ENCODE peak calls at places on chromosomes 16 and 17, in eight cellular contexts. P, S, D, N, C, Q, J and T are unnamed samples.

GRCh38 chr17:57662644-57663308 is 82.3 kb downstream of the CCDC182 start:
- DNase-seq in D (peak), C (peak), N (peak), J (peak), P (peak), S (peak), Q (no peak), T (peak)

GRCh38 chr17:40265337-40265736 is 22.3 kb upstream of the CDC6 start:
- DNase-seq in C (no peak), J (no peak), S (no peak), Q (no peak), D (no peak), P (no peak), N (no peak), T (no peak)

GRCh38 chr17:75019710-75020109 is 7.2 kb downstream of the MRPL58 start:
- DNase-seq in D (no peak), N (no peak), P (no peak), C (no peak), J (no peak), Q (no peak), S (no peak), T (no peak)

GRCh38 chr17:48722201-48722907 is at the start of gene PRAC1:
- DNase-seq in S (no peak), N (no peak), D (no peak), J (no peak), Q (no peak), C (no peak), P (peak), T (no peak)

GRCh38 chr16:30113031-30113710 is at the start of gene GDPD3:
- DNase-seq in C (peak), P (peak), S (peak), D (no peak), N (no peak), J (no peak), Q (no peak), T (no peak)

GRCh38 chr16:83023640-83024039 is 396.9 kb downstream of the CDH13 start:
- DNase-seq in J (no peak), P (no peak), D (no peak), Q (no peak), N (no peak), C (no peak), S (no peak), T (no peak)

GRCh38 chr16:8852534-8852933 is 16.3 kb downstream of the CARHSP1 start:
- DNase-seq in N (no peak), P (no peak), Q (no peak), S (peak), C (peak), J (no peak), D (no peak), T (no peak)

GRCh38 chr17:55093358-55093757 is 124.8 kb downstream of the STXBP4 start:
- DNase-seq in D (no peak), S (no peak), J (no peak), C (no peak), N (no peak), P (no peak), Q (no peak), T (no peak)

GRCh38 chr16:16025214-16025968 is 76.0 kb downstream of the ABCC1 start:
- DNase-seq in Q (no peak), P (peak), J (no peak), C (peak), S (peak), D (no peak), N (no peak), T (peak)

GRCh38 chr17:48074322-48075054 is 26.3 kb downstream of the NFE2L1 start:
- DNase-seq in N (peak), P (peak), D (peak), Q (peak), C (peak), S (peak), J (no peak), T (peak)

GRCh38 chr17:17356931-17357270 is 53.7 kb downstream of the NT5M start:
- DNase-seq in C (no peak), P (no peak), S (no peak), N (peak), Q (no peak), D (no peak), J (no peak), T (no peak)

GRCh38 chr17:39339272-39339671 is 62.2 kb downstream of the FBXL20 start:
- DNase-seq in P (no peak), J (no peak), D (no peak), Q (no peak), S (no peak), N (no peak), C (no peak), T (no peak)

GRCh38 chr16:51374346-51374745 is 223.3 kb upstream of the SALL1 start:
- DNase-seq in C (peak), Q (no peak), P (no peak), S (peak), J (no peak), D (no peak), N (no peak), T (peak)

GRCh38 chr16:4372578-4373355 is 1.1 kb downstream of the VASN start:
- DNase-seq in S (no peak), P (peak), Q (no peak), C (peak), J (no peak), N (peak), D (no peak), T (no peak)

GRCh38 chr17:57415737-57416354 is 159.5 kb downstream of the MSI2 start:
- DNase-seq in C (no peak), Q (no peak), S (no peak), D (no peak), P (no peak), J (no peak), N (no peak), T (no peak)

GRCh38 chr16:2702871-2703745 is 16.9 kb downstream of the PRSS27 start:
- DNase-seq in J (no peak), S (no peak), P (no peak), N (no peak), Q (no peak), D (no peak), C (no peak), T (no peak)

GRCh38 chr16:58723109-58723508 is 11.0 kb downstream of the GOT2 start:
- DNase-seq in J (no peak), S (no peak), D (no peak), Q (no peak), N (no peak), C (no peak), P (no peak), T (no peak)

GRCh38 chr16:53080345-53081031 is 25.7 kb downstream of the CHD9 start:
- DNase-seq in S (peak), J (peak), C (peak), Q (no peak), D (no peak), N (peak), P (no peak), T (peak)

GRCh38 chr16:64870859-64871258 is 251.0 kb downstream of the CDH11 start:
- DNase-seq in D (no peak), P (no peak), N (peak), J (no peak), Q (no peak), S (no peak), C (no peak), T (no peak)

GRCh38 chr17:41777579-41778188 is 8.8 kb downstream of the JUP start:
- DNase-seq in C (peak), S (peak), P (no peak), J (no peak), N (peak), Q (no peak), D (no peak), T (peak)

GRCh38 chr16:57728336-57729181 is 7.0 kb upstream of the KATNB1 start:
- DNase-seq in D (no peak), J (no peak), N (no peak), P (no peak), S (no peak), C (no peak), Q (no peak), T (no peak)

GRCh38 chr17:9817086-9817485 is 4.8 kb downstream of the GSG1L2 start:
- DNase-seq in S (peak), N (peak), Q (no peak), C (peak), J (no peak), P (no peak), D (peak), T (peak)

GRCh38 chr17:81162491-81162890 is 2.8 kb upstream of the PVALEF start:
- DNase-seq in P (no peak), Q (no peak), D (no peak), S (no peak), N (no peak), J (no peak), C (no peak), T (no peak)

GRCh38 chr17:17406225-17406624 is 70.6 kb upstream of the MED9 start:
- DNase-seq in S (no peak), C (no peak), D (no peak), P (no peak), Q (no peak), J (no peak), N (no peak), T (no peak)

GRCh38 chr17:33241390-33241789 is 51.7 kb downstream of the ASIC2 start:
- DNase-seq in C (peak), J (no peak), S (no peak), N (peak), D (no peak), Q (no peak), P (no peak), T (no peak)

GRCh38 chr16:81597079-81597658 is 152.6 kb downstream of the CMIP start:
- DNase-seq in S (no peak), Q (no peak), J (no peak), N (no peak), C (no peak), D (no peak), P (no peak), T (no peak)

GRCh38 chr16:12519986-12520385 is 283.7 kb downstream of the CPPED1 start:
- DNase-seq in J (no peak), S (no peak), C (no peak), Q (no peak), P (no peak), D (no peak), N (no peak), T (no peak)

GRCh38 chr16:28569011-28569410 is 15.3 kb downstream of the SGF29 start:
- DNase-seq in P (no peak), Q (no peak), C (peak), J (no peak), D (no peak), N (no peak), S (no peak), T (peak)

GRCh38 chr17:76747716-76748360 is 9.9 kb downstream of the MFSD11 start:
- DNase-seq in Q (no peak), N (no peak), P (no peak), S (no peak), D (no peak), J (no peak), C (no peak), T (no peak)

GRCh38 chr17:83109793-83110645 is 30.6 kb downstream of the METRNL start:
- DNase-seq in N (peak), Q (no peak), S (peak), C (peak), J (peak), D (peak), P (no peak), T (peak)

GRCh38 chr17:58059141-58059540 is 24.1 kb upstream of the DYNLL2 start:
- DNase-seq in S (no peak), J (no peak), P (no peak), N (no peak), C (no peak), Q (no peak), D (no peak), T (no peak)

GRCh38 chr17:29625037-29625750 is 2.5 kb upstream of the CORO6 start:
- DNase-seq in S (no peak), P (peak), J (no peak), Q (no peak), N (peak), D (peak), C (peak), T (peak)

DNA sequence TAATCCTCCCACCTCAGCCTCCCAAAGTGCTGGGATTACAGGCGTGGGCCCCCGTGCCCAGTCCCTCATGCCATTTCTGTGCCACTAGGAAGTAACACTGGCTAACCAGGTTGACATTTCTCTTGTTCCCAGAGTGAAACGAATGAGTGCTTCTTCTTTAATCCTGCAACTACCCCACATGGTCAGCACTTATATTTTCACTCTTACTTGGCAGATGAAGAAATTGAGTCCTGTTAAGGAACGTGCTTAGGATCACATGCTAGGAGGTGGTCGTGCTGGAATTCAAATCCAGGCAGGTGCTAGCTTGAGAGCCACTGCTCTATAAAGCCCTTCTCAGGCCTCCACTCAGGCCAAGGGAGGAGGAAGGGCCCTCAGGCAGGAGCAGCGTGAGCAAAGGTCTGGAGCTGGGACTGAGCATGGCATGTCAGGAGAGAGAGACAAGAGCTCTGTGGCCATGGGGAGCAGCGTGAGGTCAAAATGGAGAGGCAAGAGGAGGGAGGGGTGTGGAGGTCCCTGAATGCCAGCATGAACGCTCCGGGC is 18.5 kb upstream of the RMI2 start:
- DNase-seq in Q (no peak), S (no peak), P (no peak), D (no peak), C (no peak), J (no peak), N (no peak), T (no peak)
- H3K27ac ChIP-seq in Q (peak), S (no peak), P (no peak), D (no peak), C (no peak), J (no peak), N (no peak), T (no peak)

GRCh38 chr17:31310877-31311276 is 3.0 kb downstream of the EVI2B start:
- DNase-seq in J (no peak), P (no peak), Q (peak), S (no peak), C (no peak), N (no peak), D (no peak), T (no peak)
- H3K9ac ChIP-seq in J (no peak), P (no peak), Q (peak), S (no peak), C (no peak), N (no peak), D (no peak), T (no peak)

DNA sequence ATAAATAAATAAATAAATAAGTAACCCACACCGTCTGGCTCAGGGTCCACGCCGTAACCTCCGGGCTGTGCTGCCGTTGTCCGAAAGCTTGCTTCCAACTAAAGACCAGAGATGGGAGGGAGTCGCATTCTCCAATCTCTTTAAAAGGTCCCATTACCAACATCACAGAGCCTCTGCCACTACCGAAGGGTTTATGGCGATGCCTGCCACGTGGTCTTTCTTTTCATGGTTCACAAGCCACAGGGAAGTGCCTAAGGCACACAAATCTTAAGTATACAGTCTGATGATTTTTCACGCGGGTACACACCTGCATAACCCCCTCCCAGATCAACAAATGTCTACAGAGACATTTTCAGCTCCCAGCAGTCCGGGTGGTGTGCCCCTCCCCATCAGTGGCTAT is 1.4 kb downstream of the COTL1 start:
- DNase-seq in C (peak), D (no peak), P (no peak), S (no peak), N (no peak), J (no peak), Q (no peak), T (no peak)
- H3K27ac ChIP-seq in C (peak), D (no peak), P (no peak), S (no peak), N (no peak), J (peak), Q (no peak), T (peak)

DNA sequence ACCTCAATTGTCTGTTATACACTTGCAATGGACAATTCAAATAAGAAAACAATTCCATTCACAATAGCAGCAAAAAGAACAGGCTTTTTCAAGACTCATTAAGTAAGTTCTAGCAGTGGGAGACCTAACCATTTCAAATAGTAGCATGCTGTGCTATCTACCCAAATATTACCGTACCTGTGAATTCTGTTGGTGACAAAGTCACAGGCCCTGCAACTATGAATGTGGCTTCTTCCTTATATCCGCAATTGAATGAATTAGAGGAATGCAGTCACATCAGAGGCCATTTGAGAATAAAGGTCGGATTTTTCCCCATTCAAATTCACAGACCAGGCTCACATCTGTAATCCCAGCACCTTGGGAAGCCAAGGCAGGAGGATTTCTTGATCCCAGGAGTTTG is 800 bp upstream of the NME4 start:
- DNase-seq in J (no peak), S (no peak), N (no peak), D (no peak), C (no peak), Q (no peak), P (peak), T (no peak)
- H3K9ac ChIP-seq in J (no peak), S (no peak), N (peak), D (peak), C (peak), Q (peak), P (no peak), T (no peak)

GRCh38 chr17:37671028-37671812 is 28.0 kb upstream of the DDX52 start:
- DNase-seq in C (no peak), P (no peak), N (no peak), Q (no peak), J (no peak), D (no peak), S (no peak), T (no peak)

GRCh38 chr17:37662358-37662757 is 19.1 kb upstream of the DDX52 start:
- DNase-seq in C (no peak), P (peak), S (no peak), D (no peak), N (no peak), Q (no peak), J (no peak), T (no peak)

GRCh38 chr17:37671813-37672544 is 28.7 kb upstream of the DDX52 start:
- DNase-seq in P (no peak), Q (no peak), N (no peak), D (no peak), S (peak), C (peak), J (peak), T (peak)

GRCh38 chr17:37664214-37664613 is 21.0 kb upstream of the DDX52 start:
- DNase-seq in C (no peak), P (no peak), Q (no peak), S (no peak), N (no peak), D (no peak), J (no peak), T (no peak)

DNA sequence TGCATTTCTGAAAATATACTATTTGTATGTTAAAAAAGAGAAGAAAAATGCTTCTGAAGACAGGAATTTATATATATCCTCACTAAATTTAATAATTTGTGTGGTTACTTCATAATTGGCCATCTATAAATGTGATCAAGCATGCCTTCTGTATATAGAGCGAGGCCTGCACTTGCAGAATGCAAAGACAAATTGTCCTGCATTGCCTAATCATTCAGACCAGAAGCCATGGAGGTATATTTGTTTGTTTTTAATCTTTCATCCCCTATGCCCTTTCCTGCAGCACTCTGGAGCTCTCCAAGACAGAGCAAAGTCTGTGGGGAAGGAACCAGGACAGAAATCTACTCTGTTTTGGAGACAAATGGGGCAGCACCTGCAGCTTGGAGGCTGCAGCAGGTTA is 23.8 kb upstream of the DDX52 start:
- DNase-seq in J (no peak), D (no peak), Q (no peak), S (no peak), C (no peak), N (no peak), P (no peak), T (no peak)
- H3K27ac ChIP-seq in J (no peak), D (no peak), Q (no peak), S (no peak), C (no peak), N (no peak), P (no peak), T (no peak)

GRCh38 chr17:43210576-43210975 is 1.1 kb upstream of the TMEM106A start:
- DNase-seq in S (no peak), C (no peak), N (no peak), D (no peak), Q (no peak), J (no peak), P (no peak), T (no peak)

GRCh38 chr17:43212641-43213490 is 1.2 kb downstream of the TMEM106A start:
- DNase-seq in P (no peak), D (no peak), C (peak), J (no peak), S (no peak), Q (no peak), N (no peak), T (peak)

GRCh38 chr17:43213545-43213944 is 1.9 kb downstream of the TMEM106A start:
- DNase-seq in P (no peak), C (peak), Q (no peak), J (no peak), S (no peak), N (no peak), D (no peak), T (no peak)

GRCh38 chr17:43211123-43211479 is 574 bp upstream of the TMEM106A start:
- DNase-seq in Q (no peak), S (no peak), J (no peak), N (no peak), C (peak), P (no peak), D (no peak), T (no peak)

DNA sequence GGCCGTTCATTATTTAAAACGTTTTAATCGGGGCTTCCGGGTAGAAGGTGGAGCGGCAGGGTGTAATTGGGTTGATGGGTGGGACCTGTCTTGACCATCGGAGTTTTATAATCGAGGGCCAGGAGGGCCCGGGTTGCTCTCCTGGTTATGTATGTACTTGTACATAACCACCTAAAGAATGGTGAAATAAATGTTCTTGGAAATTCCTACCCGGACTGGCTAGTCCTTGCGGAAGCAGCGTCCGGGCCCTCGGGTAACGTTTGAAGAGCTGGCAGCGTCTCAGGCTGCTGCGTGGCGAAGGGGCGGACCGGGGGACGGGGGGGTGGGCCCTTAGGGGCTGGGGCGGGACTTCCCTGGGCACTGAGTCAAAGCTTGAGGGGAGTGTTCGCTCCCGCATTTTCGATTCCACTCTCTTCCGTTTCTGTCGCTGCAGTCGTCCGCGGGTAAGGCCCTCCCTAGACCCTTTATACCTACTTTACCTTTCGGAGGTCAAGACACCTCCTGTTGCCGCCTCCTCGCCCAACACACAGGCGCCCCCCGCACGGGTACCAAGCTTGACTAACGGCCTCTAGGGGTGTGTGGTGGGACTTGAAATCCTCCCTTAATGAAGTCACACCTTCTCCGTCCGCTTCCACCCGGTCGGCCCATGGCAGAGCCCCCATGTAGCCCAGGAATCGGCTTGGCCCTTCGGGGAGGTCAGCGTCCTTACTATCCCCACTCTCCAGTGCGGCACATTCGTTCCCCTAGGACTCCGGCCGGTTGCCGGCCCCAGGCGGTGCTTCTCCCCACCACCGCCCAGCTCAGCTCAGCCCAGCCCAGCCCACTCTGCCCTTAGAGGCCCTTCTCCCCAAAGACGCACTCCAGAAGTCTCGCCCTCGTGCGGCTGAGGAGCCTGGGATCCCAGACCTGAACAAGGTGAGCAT is at the start of gene TMEM106A:
- DNase-seq in P (peak), C (peak), D (peak), S (peak), Q (peak), J (peak), N (no peak), T (peak)
- H3K9ac ChIP-seq in P (no peak), C (peak), D (peak), S (peak), Q (peak), J (peak), N (no peak), T (peak)

GRCh38 chr17:8159032-8159400 is 3.7 kb downstream of the VAMP2 start:
- DNase-seq in Q (no peak), S (no peak), P (no peak), J (no peak), D (no peak), N (no peak), C (no peak), T (no peak)
- H3K27ac ChIP-seq in Q (no peak), S (no peak), P (no peak), J (no peak), D (no peak), N (no peak), C (no peak), T (no peak)